ENCODE peak calls at places on chromosome 9, in ten cellular contexts. B, W, K, O, P, J, D, Q, A and L are unnamed samples.
A peak's percentile ranks its signal among the peaks of the same experiment; 100 is the strongest.

GRCh38 chr9:8855046-8855445 is 1055.5 kb upstream of the DMAC1 start:
- DNase-seq in B (no peak), W (no peak), K (no peak), O (no peak), P (peak; percentile 58), J (no peak), D (peak; percentile 29), Q (no peak), A (no peak), L (no peak)

GRCh38 chr9:131714161-131714646 is 25.7 kb downstream of the RAPGEF1 start:
- DNase-seq in B (no peak), W (no peak), K (no peak), O (no peak), P (no peak), J (no peak), D (peak; percentile 99), Q (peak; percentile 86), A (no peak), L (peak; percentile 65)

GRCh38 chr9:104740596-104740995 is 6.9 kb upstream of the NIPSNAP3A start:
- DNase-seq in B (no peak), W (no peak), K (no peak), O (no peak), P (no peak), J (no peak), D (peak; percentile 43), Q (no peak), A (no peak), L (no peak)

GRCh38 chr9:113678874-113679273 is 197.2 kb upstream of the ZNF618 start:
- DNase-seq in B (no peak), W (no peak), K (no peak), O (no peak), P (no peak), J (no peak), D (no peak), Q (no peak), A (no peak), L (no peak)

GRCh38 chr9:91820949-91821880 is 128.8 kb downstream of the ROR2 start:
- DNase-seq in B (no peak), W (no peak), K (no peak), O (no peak), P (no peak), J (peak; percentile 22), D (no peak), Q (no peak), A (no peak), L (no peak)

GRCh38 chr9:69176446-69177135 is 2.5 kb downstream of the TJP2 start:
- DNase-seq in B (no peak), W (no peak), K (no peak), O (peak; percentile 15), P (no peak), J (no peak), D (no peak), Q (no peak), A (no peak), L (no peak)

GRCh38 chr9:34382879-34383278 is 6.2 kb upstream of the MYORG start:
- DNase-seq in B (no peak), W (no peak), K (no peak), O (no peak), P (no peak), J (no peak), D (no peak), Q (no peak), A (no peak), L (no peak)

GRCh38 chr9:84959339-84959738 is 289.8 kb downstream of the NTRK2 start:
- DNase-seq in B (no peak), W (no peak), K (no peak), O (no peak), P (no peak), J (no peak), D (no peak), Q (no peak), A (no peak), L (no peak)

GRCh38 chr9:114223564-114224246 is 68.4 kb downstream of the COL27A1 start:
- DNase-seq in B (no peak), W (peak; percentile 67), K (no peak), O (no peak), P (no peak), J (no peak), D (peak; percentile 68), Q (peak; percentile 26), A (peak; percentile 20), L (no peak)

GRCh38 chr9:112489876-112490661 is 3.4 kb downstream of the KIAA1958 start:
- DNase-seq in B (no peak), W (no peak), K (no peak), O (no peak), P (no peak), J (no peak), D (no peak), Q (no peak), A (no peak), L (no peak)

GRCh38 chr9:85212887-85213286 is 528.9 kb downstream of the AGTPBP1 start:
- DNase-seq in B (no peak), W (no peak), K (no peak), O (peak; percentile 17), P (no peak), J (no peak), D (peak; percentile 71), Q (peak; percentile 48), A (no peak), L (no peak)

GRCh38 chr9:111674319-111674718 is 12.9 kb downstream of the GNG10 start:
- DNase-seq in B (no peak), W (no peak), K (no peak), O (no peak), P (no peak), J (no peak), D (no peak), Q (no peak), A (no peak), L (no peak)

GRCh38 chr9:33155393-33155792 is 11.7 kb downstream of the B4GALT1 start:
- DNase-seq in B (no peak), W (no peak), K (no peak), O (no peak), P (no peak), J (no peak), D (no peak), Q (no peak), A (no peak), L (no peak)

GRCh38 chr9:132241840-132242620 is 80.2 kb downstream of the NTNG2 start:
- DNase-seq in B (peak; percentile 36), W (no peak), K (no peak), O (peak; percentile 52), P (no peak), J (peak; percentile 92), D (no peak), Q (peak; percentile 11), A (peak; percentile 41), L (no peak)

GRCh38 chr9:34684145-34684544 is 6.9 kb downstream of the CCL19 start:
- DNase-seq in B (no peak), W (no peak), K (no peak), O (no peak), P (no peak), J (no peak), D (no peak), Q (no peak), A (no peak), L (no peak)

GRCh38 chr9:134216449-134216951 is 52.1 kb upstream of the RNU6ATAC start:
- DNase-seq in B (no peak), W (no peak), K (no peak), O (no peak), P (no peak), J (peak; percentile 64), D (no peak), Q (no peak), A (no peak), L (no peak)
- H3K27ac ChIP-seq in B (peak overlapping the region; percentile 73), W (no peak overlapping the region), K (peak overlapping the region; percentile 91), O (peak overlapping the region; percentile 67), P (no peak overlapping the region), J (no peak overlapping the region), D (no peak overlapping the region), Q (no peak overlapping the region), A (no peak overlapping the region), L (no peak overlapping the region)

GRCh38 chr9:123127512-123128075 is 94.1 kb downstream of the GPR21 start:
- DNase-seq in B (no peak), W (no peak), K (no peak), O (no peak), P (no peak), J (no peak), D (no peak), Q (no peak), A (no peak), L (no peak)

GRCh38 chr9:123131258-123131657 is 97.8 kb downstream of the GPR21 start:
- DNase-seq in B (no peak), W (no peak), K (no peak), O (no peak), P (peak; percentile 27), J (no peak), D (no peak), Q (peak; percentile 46), A (no peak), L (no peak)

GRCh38 chr9:123131993-123132392 is 98.5 kb downstream of the GPR21 start:
- DNase-seq in B (no peak), W (no peak), K (no peak), O (no peak), P (no peak), J (no peak), D (no peak), Q (no peak), A (no peak), L (no peak)

GRCh38 chr9:123128591-123128990 is 95.1 kb downstream of the GPR21 start:
- DNase-seq in B (no peak), W (no peak), K (no peak), O (no peak), P (no peak), J (no peak), D (no peak), Q (no peak), A (no peak), L (no peak)

GRCh38 chr9:123129411-123129810 is 95.9 kb downstream of the GPR21 start:
- DNase-seq in B (no peak), W (no peak), K (no peak), O (no peak), P (no peak), J (no peak), D (no peak), Q (no peak), A (no peak), L (no peak)
- H3K4me1 ChIP-seq in B (no peaks in the 10 kb centered on the region), W (no peaks in the 10 kb centered on the region), K (no peaks in the 10 kb centered on the region), O (no peaks in the 10 kb centered on the region), P (peaks cover 9% of the 10 kb centered on the region), J (no peaks in the 10 kb centered on the region), D (no peaks in the 10 kb centered on the region), Q (peaks cover 5% of the 10 kb centered on the region), A (no peaks in the 10 kb centered on the region), L (no peaks in the 10 kb centered on the region)

DNA sequence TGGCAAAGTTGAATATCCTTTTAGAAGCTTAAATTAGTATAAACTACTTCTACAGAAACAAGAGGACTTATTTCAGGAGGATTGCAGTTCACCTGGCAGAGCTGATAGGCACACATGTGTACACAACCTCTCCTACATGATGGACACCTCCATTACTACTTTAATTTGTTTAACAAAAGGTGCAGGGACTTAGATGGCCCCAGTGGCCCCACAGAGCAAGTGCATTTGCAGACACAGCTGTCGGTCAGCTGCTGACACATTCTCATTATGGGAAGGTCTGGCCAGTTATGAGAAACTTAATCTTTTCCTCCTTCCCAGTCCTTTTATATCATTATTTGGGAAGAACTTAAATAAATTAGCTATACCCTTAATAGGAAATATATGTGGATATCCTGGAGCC is 28.3 kb downstream of the TDRD7 start:
- DNase-seq in B (no peak), W (no peak), K (no peak), O (no peak), P (no peak), J (no peak), D (no peak), Q (no peak), A (no peak), L (no peak)
- H3K27ac ChIP-seq in B (no peak overlapping the region), W (no peak overlapping the region), K (no peak overlapping the region), O (no peak overlapping the region), P (no peak overlapping the region), J (no peak overlapping the region), D (no peak overlapping the region), Q (no peak overlapping the region), A (no peak overlapping the region), L (no peak overlapping the region)

GRCh38 chr9:108746864-108747263 is 108.9 kb downstream of the ACTL7B start:
- DNase-seq in B (no peak), W (no peak), K (no peak), O (no peak), P (no peak), J (no peak), D (no peak), Q (no peak), A (no peak), L (no peak)
- H3K4me1 ChIP-seq in B (no peaks in the 10 kb centered on the region), W (no peaks in the 10 kb centered on the region), K (no peaks in the 10 kb centered on the region), O (peaks cover 9% of the 10 kb centered on the region), P (no peaks in the 10 kb centered on the region), J (no peaks in the 10 kb centered on the region), D (no peaks in the 10 kb centered on the region), Q (peaks cover 8% of the 10 kb centered on the region), A (no peaks in the 10 kb centered on the region), L (no peaks in the 10 kb centered on the region)